ENCODE peak calls at places on chromosome 6, in six cellular contexts. Y is IMR-90, N is H1, I is neuronal stem cell, B is H9, R is mesenchymal stem cell. M is an unnamed sample.

GRCh38 chr6:110357696-110358535 is at the start of gene METTL24:
- DNase-seq in R (peak), I (no peak), N (peak), B (peak), Y (no peak), M (peak)

GRCh38 chr6:321158-321438 is 28.8 kb downstream of the DUSP22 start:
- DNase-seq in R (no peak), I (no peak), B (no peak), Y (no peak), N (no peak), M (no peak)

GRCh38 chr6:81762132-81762531 is 9.7 kb upstream of the TENT5A start:
- DNase-seq in B (no peak), R (no peak), N (no peak), Y (peak), I (no peak), M (no peak)

GRCh38 chr6:68951350-68951749 is 316.3 kb downstream of the ADGRB3 start:
- DNase-seq in I (no peak), B (no peak), N (no peak), R (no peak), Y (no peak), M (no peak)

GRCh38 chr6:1088441-1089001 is 223.4 kb upstream of the FOXQ1 start:
- DNase-seq in R (no peak), I (no peak), N (no peak), Y (no peak), B (no peak), M (no peak)

GRCh38 chr6:161374971-161375873 is 101.4 kb upstream of the AGPAT4 start:
- DNase-seq in N (no peak), B (peak), Y (no peak), R (no peak), I (no peak), M (no peak)

GRCh38 chr6:142482249-142482648 is 180.4 kb downstream of the ADGRG6 start:
- DNase-seq in Y (peak), N (no peak), B (no peak), R (peak), I (no peak), M (no peak)

GRCh38 chr6:111791415-111791814 is 81.8 kb downstream of the FYN start:
- DNase-seq in R (peak), I (no peak), Y (peak), B (no peak), N (no peak), M (no peak)

GRCh38 chr6:133689863-133690262 is 199.1 kb upstream of the TCF21 start:
- DNase-seq in B (no peak), N (no peak), R (no peak), I (no peak), Y (no peak), M (no peak)

GRCh38 chr6:21045135-21045616 is 510.9 kb downstream of the CDKAL1 start:
- DNase-seq in N (no peak), Y (peak), B (no peak), I (no peak), R (no peak), M (peak)

GRCh38 chr6:30883743-30884520 is at the start of gene DDR1:
- DNase-seq in R (peak), N (peak), Y (peak), I (peak), B (peak), M (peak)
- H2BK120ac ChIP-seq in R (peak), N (peak), Y (peak), I (peak), B (no peak), M (peak)

GRCh38 chr6:87918461-87918941 is 129.1 kb upstream of the SPACA1 start:
- DNase-seq in R (no peak), N (no peak), Y (no peak), I (no peak), B (no peak), M (no peak)
- H4K91ac ChIP-seq in R (no peak), N (no peak), Y (no peak), I (no peak), B (no peak), M (no peak)

DNA sequence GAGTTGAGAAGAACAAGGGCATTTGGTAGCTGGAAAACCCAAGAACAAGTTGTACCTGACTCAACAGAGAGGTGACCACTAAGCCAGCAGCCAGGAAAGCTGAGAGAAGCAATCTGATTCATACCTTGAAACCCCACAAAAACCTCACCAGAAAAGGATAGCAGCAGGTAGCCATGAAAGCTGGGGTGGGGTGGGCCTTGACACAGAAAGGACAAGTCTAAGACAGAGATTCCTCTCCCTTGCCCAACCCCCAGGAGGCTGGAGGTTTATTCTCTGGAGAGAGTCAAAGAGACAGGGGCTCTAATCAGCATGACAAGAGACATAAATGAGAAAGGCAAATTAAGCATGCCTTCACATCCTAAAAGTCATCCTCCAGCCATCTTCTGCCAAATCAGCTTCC is 151.7 kb upstream of the DST start:
- DNase-seq in R (no peak), B (peak), N (no peak), I (no peak), Y (no peak), M (no peak)
- H4K8ac ChIP-seq in R (no peak), B (no peak), N (no peak), I (no peak), Y (no peak), M (no peak)

DNA sequence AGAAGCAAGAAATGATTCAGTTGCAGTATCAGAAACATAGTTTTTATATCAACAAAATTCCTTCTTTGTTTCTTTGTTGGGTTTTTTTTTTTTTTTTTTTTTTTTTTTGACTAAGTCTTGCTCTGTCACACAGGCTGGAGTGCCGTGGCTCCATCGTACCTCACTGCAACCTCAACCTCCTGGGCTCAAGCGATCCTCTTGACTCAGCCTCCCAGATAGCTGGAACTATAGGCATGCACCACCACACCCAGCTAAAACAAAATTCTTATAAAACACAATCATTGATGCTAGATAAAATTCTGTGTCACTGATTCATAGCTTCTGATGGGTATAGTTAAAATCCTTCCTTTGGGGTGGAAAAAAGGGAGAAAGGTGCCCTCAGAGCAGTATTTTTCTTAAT is 110.3 kb upstream of the TNFAIP3 start:
- DNase-seq in I (no peak), Y (no peak), N (no peak), B (no peak), R (no peak), M (peak)
- H2BK120ac ChIP-seq in I (no peak), Y (no peak), N (no peak), B (no peak), R (no peak), M (no peak)

GRCh38 chr6:29887330-29887818 is 55.0 kb upstream of the HLA-A start:
- DNase-seq in Y (peak), B (peak), N (peak), I (peak), R (peak), M (no peak)

GRCh38 chr6:29886686-29887085 is 55.6 kb upstream of the HLA-A start:
- DNase-seq in B (no peak), I (no peak), Y (no peak), R (no peak), N (no peak), M (no peak)

GRCh38 chr6:29887819-29888581 is 54.3 kb upstream of the HLA-A start:
- DNase-seq in N (peak), R (peak), B (peak), Y (peak), I (peak), M (peak)

GRCh38 chr6:29884261-29884660 is 56.6 kb downstream of the HLA-G start:
- DNase-seq in I (no peak), R (no peak), N (no peak), B (no peak), Y (no peak), M (no peak)
- H4K91ac ChIP-seq in I (no peak), R (no peak), N (no peak), B (no peak), Y (no peak), M (no peak)

GRCh38 chr6:119612176-119612870 is 262.8 kb upstream of the MAN1A1 start:
- DNase-seq in N (no peak), Y (peak), R (peak), B (no peak), I (no peak), M (no peak)
- H4K8ac ChIP-seq in N (no peak), Y (no peak), R (no peak), B (no peak), I (no peak), M (no peak)

GRCh38 chr6:134863763-134864510 is 86.0 kb downstream of the ALDH8A1 start:
- DNase-seq in B (no peak), R (no peak), Y (no peak), I (no peak), N (no peak), M (no peak)

GRCh38 chr6:134868812-134869211 is 81.1 kb downstream of the ALDH8A1 start:
- DNase-seq in B (no peak), I (no peak), Y (no peak), R (no peak), N (no peak), M (no peak)

GRCh38 chr6:134866563-134866962 is 83.3 kb downstream of the ALDH8A1 start:
- DNase-seq in B (no peak), N (no peak), Y (no peak), I (no peak), R (no peak), M (no peak)

DNA sequence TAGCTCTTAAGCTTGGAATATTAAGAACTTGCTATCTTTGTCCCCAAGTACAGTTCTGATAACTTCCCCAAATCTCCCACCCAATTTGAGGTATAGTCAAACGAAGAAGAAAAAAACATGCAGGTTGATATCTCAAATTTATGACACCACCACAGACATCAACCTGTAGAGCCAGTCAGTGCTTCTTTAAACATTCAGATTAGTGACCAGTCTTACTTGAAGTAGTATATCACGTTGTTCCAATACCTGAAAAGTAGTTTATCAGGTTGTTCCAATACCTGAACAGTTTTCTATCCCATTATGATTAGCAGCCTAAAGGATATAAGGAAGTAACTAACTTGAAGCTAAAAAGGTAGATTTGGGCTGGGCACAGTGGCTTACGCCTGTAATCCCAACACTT is 85.3 kb downstream of the ALDH8A1 start:
- DNase-seq in N (no peak), I (no peak), R (no peak), Y (no peak), B (no peak), M (no peak)
- H2BK120ac ChIP-seq in N (no peak), I (no peak), R (no peak), Y (no peak), B (no peak), M (no peak)

GRCh38 chr6:4607793-4608192 is 168.4 kb upstream of the CDYL start:
- DNase-seq in B (no peak), I (no peak), R (peak), N (no peak), Y (no peak), M (no peak)
- H4K91ac ChIP-seq in B (no peak), I (no peak), R (no peak), N (no peak), Y (no peak), M (peak)

DNA sequence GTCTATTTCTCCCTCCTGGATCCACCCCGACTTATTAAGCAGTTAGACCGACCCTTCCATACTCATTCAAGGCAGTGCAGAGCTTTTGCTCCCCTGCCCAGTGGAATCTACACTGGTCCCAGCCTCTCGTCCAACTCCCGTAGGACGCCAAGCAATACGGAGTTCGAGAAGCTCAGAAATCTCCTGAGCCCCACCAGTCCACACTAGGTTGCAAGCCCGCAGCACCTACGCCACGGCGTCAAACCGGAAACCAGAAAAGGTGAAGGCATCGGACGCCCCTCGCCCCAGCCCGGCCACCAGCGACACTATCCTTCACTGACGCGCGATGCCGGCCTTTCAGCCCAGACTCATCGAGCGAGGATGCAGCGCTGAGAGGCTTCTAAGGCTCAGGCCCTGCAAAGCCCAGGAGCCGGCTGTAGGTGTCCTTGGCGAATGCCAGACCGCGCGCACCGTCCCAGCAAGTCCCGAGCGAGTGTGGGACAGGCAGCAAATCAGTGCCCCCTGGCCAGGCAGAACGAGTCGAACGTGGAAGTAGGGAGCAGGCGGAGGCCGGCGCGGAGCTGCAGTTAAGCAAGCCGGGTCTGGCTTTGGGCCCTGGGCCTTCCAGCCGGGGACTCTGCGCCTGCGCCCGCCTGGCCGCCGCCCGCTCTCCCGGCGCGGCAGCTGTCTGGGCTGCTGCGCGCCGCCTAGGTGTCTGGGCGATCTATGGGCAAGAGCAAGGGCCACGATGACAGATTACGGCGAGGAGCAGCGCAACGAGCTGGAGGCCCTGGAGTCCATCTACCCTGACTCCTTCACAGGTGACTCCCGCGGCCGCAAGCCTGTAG is at the start of gene RWDD1:
- DNase-seq in R (peak), Y (peak), N (peak), B (peak), I (peak), M (peak)
- H4K8ac ChIP-seq in R (peak), Y (peak), N (peak), B (no peak), I (no peak), M (peak)